ENCODE peak calls at places on chromosomes 16 and 17, in five cellular contexts. One of them, this sample, is unnamed.

GRCh38 chr16:49347476-49347875 is 26.1 kb upstream of the C16orf78 start:
- DNase-seq in HFFc6: no peak
- DNase-seq in progenitor cell of endocrine pancreas: no peak
- DNase-seq in A673: no peak
- DNase-seq in brain microvascular endothelial cell: no peak
- DNase-seq in this sample: no peak

GRCh38 chr17:32755045-32755805 is 121.7 kb downstream of the MYO1D start:
- DNase-seq in HFFc6: peak; percentile 80
- DNase-seq in progenitor cell of endocrine pancreas: no peak
- DNase-seq in A673: peak; percentile 64
- DNase-seq in brain microvascular endothelial cell: peak; percentile 41
- DNase-seq in this sample: no peak

GRCh38 chr17:50344712-50345380 is 1.1 kb upstream of the XYLT2 start:
- DNase-seq in HFFc6: no peak
- DNase-seq in progenitor cell of endocrine pancreas: no peak
- DNase-seq in A673: no peak
- DNase-seq in brain microvascular endothelial cell: no peak
- DNase-seq in this sample: no peak

GRCh38 chr16:25735645-25736044 is 43.9 kb downstream of the HS3ST4 start:
- DNase-seq in HFFc6: no peak
- DNase-seq in progenitor cell of endocrine pancreas: no peak
- DNase-seq in A673: no peak
- DNase-seq in brain microvascular endothelial cell: no peak
- DNase-seq in this sample: no peak

GRCh38 chr16:86997058-86997457 is 320.1 kb downstream of the C16orf95 start:
- DNase-seq in HFFc6: no peak
- DNase-seq in progenitor cell of endocrine pancreas: no peak
- DNase-seq in A673: no peak
- DNase-seq in brain microvascular endothelial cell: no peak
- DNase-seq in this sample: no peak

GRCh38 chr17:54099221-54099620 is 276.5 kb downstream of the KIF2B start:
- DNase-seq in HFFc6: no peak
- DNase-seq in progenitor cell of endocrine pancreas: no peak
- DNase-seq in A673: no peak
- DNase-seq in brain microvascular endothelial cell: no peak
- DNase-seq in this sample: no peak

GRCh38 chr17:35460354-35460851 is 11.8 kb upstream of the SLFN13 start:
- DNase-seq in HFFc6: no peak
- DNase-seq in progenitor cell of endocrine pancreas: peak; percentile 39
- DNase-seq in A673: no peak
- DNase-seq in brain microvascular endothelial cell: no peak
- DNase-seq in this sample: no peak

GRCh38 chr17:21278304-21279197 is 6.0 kb upstream of the MAP2K3 start:
- DNase-seq in HFFc6: no peak
- DNase-seq in progenitor cell of endocrine pancreas: no peak
- DNase-seq in A673: no peak
- DNase-seq in brain microvascular endothelial cell: no peak
- DNase-seq in this sample: no peak

GRCh38 chr17:78839762-78840529 is 668 bp downstream of the USP36 start:
- DNase-seq in HFFc6: peak; percentile 27
- DNase-seq in progenitor cell of endocrine pancreas: peak; percentile 22
- DNase-seq in A673: peak; percentile 27
- DNase-seq in brain microvascular endothelial cell: peak; percentile 24
- DNase-seq in this sample: peak; percentile 65

GRCh38 chr17:74862108-74862901 is 2.6 kb upstream of the GRIN2C start:
- DNase-seq in HFFc6: no peak
- DNase-seq in progenitor cell of endocrine pancreas: peak; percentile 81
- DNase-seq in A673: peak; percentile 73
- DNase-seq in brain microvascular endothelial cell: peak; percentile 20
- DNase-seq in this sample: no peak

GRCh38 chr17:66633322-66633965 is 201.5 kb upstream of the CACNG5 start:
- DNase-seq in HFFc6: no peak
- DNase-seq in progenitor cell of endocrine pancreas: no peak
- DNase-seq in A673: no peak
- DNase-seq in brain microvascular endothelial cell: peak; percentile 49
- DNase-seq in this sample: no peak

GRCh38 chr16:70723740-70724145 is 37.9 kb upstream of the MTSS2 start:
- DNase-seq in HFFc6: no peak
- DNase-seq in progenitor cell of endocrine pancreas: no peak
- DNase-seq in A673: no peak
- DNase-seq in brain microvascular endothelial cell: no peak
- DNase-seq in this sample: no peak

GRCh38 chr16:10765772-10766171 is 22.1 kb downstream of the NUBP1 start:
- DNase-seq in HFFc6: no peak
- DNase-seq in progenitor cell of endocrine pancreas: no peak
- DNase-seq in A673: no peak
- DNase-seq in brain microvascular endothelial cell: no peak
- DNase-seq in this sample: no peak

GRCh38 chr16:79801550-79802090 is 201.1 kb upstream of the MAF start:
- DNase-seq in HFFc6: no peak
- DNase-seq in progenitor cell of endocrine pancreas: no peak
- DNase-seq in A673: no peak
- DNase-seq in brain microvascular endothelial cell: peak; percentile 13
- DNase-seq in this sample: no peak

GRCh38 chr17:68089881-68090280 is 54.3 kb downstream of the KPNA2 start:
- DNase-seq in HFFc6: peak; percentile 27
- DNase-seq in progenitor cell of endocrine pancreas: no peak
- DNase-seq in A673: peak; percentile 76
- DNase-seq in brain microvascular endothelial cell: peak; percentile 58
- DNase-seq in this sample: peak; percentile 63

GRCh38 chr17:41521574-41522261 is 3.0 kb upstream of the KRT15 start:
- DNase-seq in HFFc6: peak; percentile 87
- DNase-seq in progenitor cell of endocrine pancreas: peak; percentile 55
- DNase-seq in A673: peak; percentile 4
- DNase-seq in brain microvascular endothelial cell: peak; percentile 87
- DNase-seq in this sample: no peak

GRCh38 chr17:39153541-39154111 is 2.2 kb upstream of the PLXDC1 start:
- DNase-seq in HFFc6: peak; percentile 91
- DNase-seq in progenitor cell of endocrine pancreas: peak; percentile 98
- DNase-seq in A673: peak; percentile 85
- DNase-seq in brain microvascular endothelial cell: peak; percentile 86
- DNase-seq in this sample: peak; percentile 98

GRCh38 chr16:4615389-4616046 is 830 bp upstream of the UBALD1 start:
- DNase-seq in HFFc6: no peak
- DNase-seq in progenitor cell of endocrine pancreas: no peak
- DNase-seq in A673: no peak
- DNase-seq in brain microvascular endothelial cell: no peak
- DNase-seq in this sample: no peak

GRCh38 chr17:44438634-44439033 is 49.2 kb upstream of the ITGA2B start:
- DNase-seq in HFFc6: no peak
- DNase-seq in progenitor cell of endocrine pancreas: no peak
- DNase-seq in A673: no peak
- DNase-seq in brain microvascular endothelial cell: no peak
- DNase-seq in this sample: no peak

GRCh38 chr17:44829558-44830358 is at the start of gene GJC1:
- DNase-seq in HFFc6: no peak
- DNase-seq in progenitor cell of endocrine pancreas: peak; percentile 42
- DNase-seq in A673: peak; percentile 40
- DNase-seq in brain microvascular endothelial cell: no peak
- DNase-seq in this sample: no peak

GRCh38 chr16:66649636-66650205 is 45.2 kb downstream of the CMTM3 start:
- DNase-seq in HFFc6: no peak
- DNase-seq in progenitor cell of endocrine pancreas: no peak
- DNase-seq in A673: no peak
- DNase-seq in brain microvascular endothelial cell: no peak
- DNase-seq in this sample: no peak

GRCh38 chr16:88393034-88393433 is 10.3 kb downstream of the ZNF469 start:
- DNase-seq in HFFc6: no peak
- DNase-seq in progenitor cell of endocrine pancreas: no peak
- DNase-seq in A673: no peak
- DNase-seq in brain microvascular endothelial cell: no peak
- DNase-seq in this sample: no peak

GRCh38 chr16:15954814-15955151 is 5.4 kb downstream of the ABCC1 start:
- DNase-seq in HFFc6: no peak
- DNase-seq in progenitor cell of endocrine pancreas: no peak
- DNase-seq in A673: no peak
- DNase-seq in brain microvascular endothelial cell: no peak
- DNase-seq in this sample: peak; percentile 76

GRCh38 chr16:89903908-89904515 is 14.7 kb upstream of the MC1R start:
- DNase-seq in HFFc6: no peak
- DNase-seq in progenitor cell of endocrine pancreas: no peak
- DNase-seq in A673: no peak
- DNase-seq in brain microvascular endothelial cell: no peak
- DNase-seq in this sample: no peak

GRCh38 chr17:65587602-65588193 is 26.2 kb upstream of the AXIN2 start:
- DNase-seq in HFFc6: no peak
- DNase-seq in progenitor cell of endocrine pancreas: no peak
- DNase-seq in A673: no peak
- DNase-seq in brain microvascular endothelial cell: no peak
- DNase-seq in this sample: no peak

GRCh38 chr17:13560935-13561334 is 40.8 kb downstream of the HS3ST3A1 start:
- DNase-seq in HFFc6: peak; percentile 53
- DNase-seq in progenitor cell of endocrine pancreas: no peak
- DNase-seq in A673: no peak
- DNase-seq in brain microvascular endothelial cell: no peak
- DNase-seq in this sample: no peak

GRCh38 chr16:183005-183404 is 2.7 kb downstream of the HBQ1 start:
- DNase-seq in HFFc6: no peak
- DNase-seq in progenitor cell of endocrine pancreas: no peak
- DNase-seq in A673: no peak
- DNase-seq in brain microvascular endothelial cell: no peak
- DNase-seq in this sample: no peak

GRCh38 chr16:180101-180920 is at the start of gene HBQ1:
- DNase-seq in HFFc6: no peak
- DNase-seq in progenitor cell of endocrine pancreas: peak; percentile 65
- DNase-seq in A673: peak; percentile 65
- DNase-seq in brain microvascular endothelial cell: no peak
- DNase-seq in this sample: no peak

GRCh38 chr16:179431-179830 is 828 bp upstream of the HBQ1 start:
- DNase-seq in HFFc6: no peak
- DNase-seq in progenitor cell of endocrine pancreas: no peak
- DNase-seq in A673: no peak
- DNase-seq in brain microvascular endothelial cell: no peak
- DNase-seq in this sample: no peak

GRCh38 chr16:181668-182021 is 1.4 kb downstream of the HBQ1 start:
- DNase-seq in HFFc6: no peak
- DNase-seq in progenitor cell of endocrine pancreas: no peak
- DNase-seq in A673: no peak
- DNase-seq in brain microvascular endothelial cell: no peak
- DNase-seq in this sample: no peak

DNA sequence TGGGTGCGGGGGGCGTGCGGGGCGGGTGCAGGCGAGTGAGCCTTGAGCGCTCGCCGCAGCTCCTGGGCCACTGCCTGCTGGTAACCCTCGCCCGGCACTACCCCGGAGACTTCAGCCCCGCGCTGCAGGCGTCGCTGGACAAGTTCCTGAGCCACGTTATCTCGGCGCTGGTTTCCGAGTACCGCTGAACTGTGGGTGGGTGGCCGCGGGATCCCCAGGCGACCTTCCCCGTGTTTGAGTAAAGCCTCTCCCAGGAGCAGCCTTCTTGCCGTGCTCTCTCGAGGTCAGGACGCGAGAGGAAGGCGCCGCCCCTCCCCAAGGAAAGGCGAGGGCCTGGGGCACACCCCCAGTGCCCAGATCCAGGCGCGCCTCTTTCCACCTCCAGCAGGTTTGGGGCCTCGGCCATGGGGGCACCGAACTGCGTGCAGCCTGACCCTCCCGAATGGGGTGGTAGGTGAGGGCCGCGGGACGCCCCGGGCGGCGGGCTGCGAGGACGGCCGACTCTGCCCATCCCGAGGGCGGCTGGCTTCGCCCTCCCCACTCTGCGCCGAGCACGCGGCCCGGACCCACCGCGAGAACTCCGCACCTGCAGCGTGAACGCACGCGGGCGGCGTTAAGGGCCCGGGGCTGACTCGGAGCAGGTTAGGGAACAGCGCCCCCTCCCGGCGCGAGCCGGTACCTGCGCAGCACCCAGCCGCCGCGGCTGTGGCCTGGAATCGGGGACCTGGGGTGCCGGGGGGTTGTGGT is 835 bp downstream of the HBQ1 start:
- DNase-seq in HFFc6: peak; percentile 46
- DNase-seq in progenitor cell of endocrine pancreas: peak; percentile 79
- DNase-seq in A673: peak; percentile 92
- DNase-seq in brain microvascular endothelial cell: peak; percentile 55
- DNase-seq in this sample: no peak
- TF ChIP-seq CTCF in HFFc6: peak; percentile 99
- TF ChIP-seq CTCF in progenitor cell of endocrine pancreas: peak; percentile 95
- TF ChIP-seq CTCF in A673: peak; percentile 95
- TF ChIP-seq CTCF in brain microvascular endothelial cell: peak; percentile 83
- TF ChIP-seq CTCF in this sample: peak; percentile 99

GRCh38 chr17:55303701-55304145 is 39.0 kb downstream of the HLF start:
- DNase-seq in HFFc6: peak; percentile 40
- DNase-seq in progenitor cell of endocrine pancreas: no peak
- DNase-seq in A673: no peak
- DNase-seq in brain microvascular endothelial cell: no peak
- DNase-seq in this sample: no peak
- TF ChIP-seq CTCF in HFFc6: peak; percentile 64
- TF ChIP-seq CTCF in progenitor cell of endocrine pancreas: no peak
- TF ChIP-seq CTCF in A673: no peak
- TF ChIP-seq CTCF in brain microvascular endothelial cell: peak; percentile 37
- TF ChIP-seq CTCF in this sample: no peak

GRCh38 chr17:57517216-57517518 is 227.9 kb downstream of the CCDC182 start:
- DNase-seq in HFFc6: no peak
- DNase-seq in progenitor cell of endocrine pancreas: no peak
- DNase-seq in A673: no peak
- DNase-seq in brain microvascular endothelial cell: no peak
- DNase-seq in this sample: no peak

GRCh38 chr17:57516290-57517215 is 228.5 kb downstream of the CCDC182 start:
- DNase-seq in HFFc6: no peak
- DNase-seq in progenitor cell of endocrine pancreas: no peak
- DNase-seq in A673: no peak
- DNase-seq in brain microvascular endothelial cell: no peak
- DNase-seq in this sample: no peak

GRCh38 chr17:57517519-57518342 is 227.4 kb downstream of the CCDC182 start:
- DNase-seq in HFFc6: no peak
- DNase-seq in progenitor cell of endocrine pancreas: no peak
- DNase-seq in A673: no peak
- DNase-seq in brain microvascular endothelial cell: no peak
- DNase-seq in this sample: no peak

GRCh38 chr17:57514614-57515013 is 230.5 kb downstream of the CCDC182 start:
- DNase-seq in HFFc6: no peak
- DNase-seq in progenitor cell of endocrine pancreas: no peak
- DNase-seq in A673: no peak
- DNase-seq in brain microvascular endothelial cell: no peak
- DNase-seq in this sample: no peak

DNA sequence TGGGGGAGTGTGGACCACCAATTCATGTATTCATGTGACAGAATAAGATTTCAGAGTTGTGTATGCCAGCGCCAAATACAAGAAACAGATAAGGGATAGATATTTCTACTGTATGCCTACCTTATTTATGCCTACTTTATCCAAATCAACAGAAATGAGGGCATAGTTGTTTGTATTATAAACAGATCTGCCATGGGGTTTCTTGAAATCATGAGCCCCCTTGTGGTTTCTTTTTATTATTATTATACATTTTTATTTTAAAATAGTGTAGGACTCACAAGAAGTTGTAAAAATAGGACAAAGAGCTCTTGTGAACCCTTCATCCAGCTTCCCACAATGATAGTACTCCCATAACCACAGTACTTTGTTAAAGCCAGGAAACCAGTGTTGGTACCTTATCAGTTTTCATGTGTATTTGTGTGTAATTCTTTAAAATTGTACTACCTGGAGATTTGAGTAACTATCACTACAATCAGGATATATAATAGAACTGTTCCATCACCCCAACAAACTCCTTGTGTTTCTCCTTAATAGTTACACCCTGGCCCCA is 229.4 kb downstream of the CCDC182 start:
- DNase-seq in HFFc6: no peak
- DNase-seq in progenitor cell of endocrine pancreas: no peak
- DNase-seq in A673: no peak
- DNase-seq in brain microvascular endothelial cell: no peak
- DNase-seq in this sample: no peak
- TF ChIP-seq CTCF in HFFc6: peak; percentile 70
- TF ChIP-seq CTCF in progenitor cell of endocrine pancreas: no peak
- TF ChIP-seq CTCF in A673: peak; percentile 23
- TF ChIP-seq CTCF in brain microvascular endothelial cell: no peak
- TF ChIP-seq CTCF in this sample: no peak

GRCh38 chr17:30095507-30096244 is 20.9 kb upstream of the NSRP1 start:
- DNase-seq in HFFc6: peak; percentile 82
- DNase-seq in progenitor cell of endocrine pancreas: no peak
- DNase-seq in A673: peak; percentile 85
- DNase-seq in brain microvascular endothelial cell: peak; percentile 78
- DNase-seq in this sample: no peak
- TF ChIP-seq CTCF in HFFc6: peak; percentile 79
- TF ChIP-seq CTCF in progenitor cell of endocrine pancreas: peak; percentile 61
- TF ChIP-seq CTCF in A673: peak; percentile 72
- TF ChIP-seq CTCF in brain microvascular endothelial cell: peak; percentile 64
- TF ChIP-seq CTCF in this sample: peak; percentile 57